ENCODE peak calls at places on chromosomes 11 and 22, in four cellular contexts. H, B, X and M are unnamed samples.

GRCh38 chr22:35191412-35191811 is 65.9 kb upstream of the HMGXB4 start:
- DNase-seq in H (no peak), B (no peak), X (no peak), M (no peak)

GRCh38 chr11:123678246-123678645 is 23.8 kb upstream of the SCN3B start:
- DNase-seq in H (no peak), B (no peak), X (no peak), M (no peak)

GRCh38 chr11:68904458-68904847 is 762 bp downstream of the IGHMBP2 start:
- DNase-seq in H (no peak), B (no peak), X (no peak), M (no peak)

GRCh38 chr11:111361874-111362273 is 17.2 kb downstream of the POU2AF1 start:
- DNase-seq in H (no peak), B (no peak), X (no peak), M (no peak)

GRCh38 chr11:119434531-119435330 is 11.8 kb upstream of the THY1 start:
- DNase-seq in H (no peak), B (no peak), X (no peak), M (no peak)

GRCh38 chr11:83956119-83956697 is 670.0 kb upstream of the CCDC90B start:
- DNase-seq in H (no peak), B (no peak), X (no peak), M (no peak)

GRCh38 chr11:47152126-47152952 is 24.3 kb downstream of the ARFGAP2 start:
- DNase-seq in H (no peak), B (no peak), X (no peak), M (no peak)

GRCh38 chr11:1481483-1481825 is 5.1 kb downstream of the MOB2 start:
- DNase-seq in H (no peak), B (no peak), X (no peak), M (no peak)

GRCh38 chr22:35761037-35761436 is 43.4 kb downstream of the APOL5 start:
- DNase-seq in H (no peak), B (no peak), X (no peak), M (no peak)

GRCh38 chr11:78790784-78791183 is 216.1 kb upstream of the NARS2 start:
- DNase-seq in H (no peak), B (no peak), X (no peak), M (no peak)

GRCh38 chr22:37284807-37285355 is 2.6 kb downstream of the CYTH4 start:
- DNase-seq in H (peak), B (peak), X (no peak), M (no peak)

GRCh38 chr11:69546735-69547370 is 65.4 kb downstream of the LINC01488 start:
- DNase-seq in H (no peak), B (no peak), X (no peak), M (peak)

GRCh38 chr22:45928726-45929359 is 48.1 kb downstream of the WNT7B start:
- DNase-seq in H (no peak), B (no peak), X (no peak), M (no peak)

GRCh38 chr11:42631223-42631843 is 680.5 kb upstream of the API5 start:
- DNase-seq in H (no peak), B (no peak), X (no peak), M (no peak)

GRCh38 chr11:112166561-112166960 is 611 bp upstream of the TEX12 start:
- DNase-seq in H (no peak), B (no peak), X (no peak), M (no peak)

GRCh38 chr22:21451545-21452520 is 15.4 kb upstream of the TMEM191C start:
- DNase-seq in H (no peak), B (peak), X (no peak), M (peak)

DNA sequence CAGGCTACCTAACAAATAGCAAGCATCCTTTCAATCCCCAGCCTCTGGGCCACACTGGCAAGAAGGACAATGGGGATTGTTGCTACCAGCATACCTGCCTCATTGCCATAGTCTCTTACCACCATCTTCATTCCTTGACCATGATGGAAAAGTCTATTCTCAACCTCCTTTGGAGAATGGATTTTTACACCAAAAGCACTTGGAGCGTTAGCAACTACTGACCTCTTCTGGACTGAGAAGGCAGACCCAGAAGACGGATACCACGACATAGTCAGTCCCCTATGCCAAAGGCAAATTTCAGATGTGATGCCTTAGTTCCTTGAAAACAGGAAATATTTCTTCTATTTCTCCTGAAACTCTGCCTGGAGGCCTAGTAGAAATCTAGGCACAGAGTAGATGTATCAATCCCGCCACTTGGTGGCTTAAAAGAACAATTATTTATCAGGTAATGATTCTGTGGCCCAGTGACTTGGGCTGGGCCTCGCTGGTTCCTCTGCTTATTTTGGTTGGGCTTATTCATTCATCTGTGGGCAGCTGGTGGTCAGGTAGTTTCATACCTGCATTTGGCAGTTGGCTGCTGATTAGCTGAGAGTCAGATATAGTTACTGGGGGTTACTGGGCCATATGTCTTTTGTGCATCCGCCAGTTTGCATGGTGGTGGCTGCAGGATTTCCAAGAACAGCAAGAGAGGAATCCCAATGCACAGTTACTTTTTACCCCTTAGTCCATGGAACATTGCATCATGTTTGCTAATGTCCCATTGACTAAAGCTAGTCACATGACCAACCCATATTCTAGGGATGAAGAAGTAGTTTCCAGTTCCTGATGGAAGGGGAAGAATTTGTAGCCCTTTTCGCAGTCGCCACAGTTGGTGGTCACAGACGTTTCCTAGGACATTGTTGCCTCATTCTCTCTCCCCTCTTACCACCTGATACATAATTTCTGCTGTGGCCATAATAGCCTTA is 75.2 kb downstream of the DHCR7 start:
- DNase-seq in H (no peak), B (no peak), X (peak), M (no peak)
- TF ChIP-seq CTCF in H (no peak), B (peak), X (peak), M (peak)

GRCh38 chr11:15923169-15923568 is 433.2 kb downstream of the SOX6 start:
- DNase-seq in H (no peak), B (no peak), X (no peak), M (no peak)
- TF ChIP-seq CTCF in H (no peak), B (no peak), X (no peak), M (no peak)

DNA sequence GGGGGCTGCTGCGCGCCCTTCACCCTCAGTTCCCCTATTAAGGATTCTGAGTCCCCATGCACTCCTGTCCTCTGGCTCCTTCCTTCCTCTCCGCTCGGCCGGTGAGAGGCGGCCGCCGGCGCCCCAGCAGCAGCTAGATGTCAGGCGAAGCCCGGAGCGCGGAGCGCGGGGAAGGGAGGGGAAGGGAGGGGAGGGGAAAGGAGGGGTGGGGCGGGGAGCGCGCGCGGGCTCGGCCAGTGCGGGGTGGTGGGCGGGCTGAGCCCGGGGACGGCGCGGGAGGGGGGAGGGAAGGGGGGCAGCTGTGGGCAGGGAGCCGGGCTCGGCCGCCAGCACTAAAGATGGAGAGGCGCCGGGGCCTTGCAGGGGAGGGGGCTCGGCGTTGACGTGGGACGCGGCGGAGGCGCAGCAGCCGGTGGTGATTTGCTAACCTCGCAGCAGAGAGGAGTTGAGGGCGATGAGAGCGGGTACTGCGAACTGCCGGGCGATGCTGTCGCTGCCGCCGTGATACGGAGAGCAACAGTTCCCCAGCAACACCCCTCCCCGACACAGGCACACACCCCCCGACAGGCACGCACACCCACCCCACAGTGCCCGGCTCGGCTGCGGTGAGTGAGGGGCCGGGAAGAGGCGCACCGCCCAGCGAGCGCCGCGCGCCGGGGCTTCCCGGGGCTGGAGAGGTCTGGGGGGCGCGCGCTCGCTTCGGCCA is at the start of gene ZBTB16:
- DNase-seq in H (peak), B (peak), X (no peak), M (peak)
- TF ChIP-seq CTCF in H (no peak), B (peak), X (no peak), M (peak)

DNA sequence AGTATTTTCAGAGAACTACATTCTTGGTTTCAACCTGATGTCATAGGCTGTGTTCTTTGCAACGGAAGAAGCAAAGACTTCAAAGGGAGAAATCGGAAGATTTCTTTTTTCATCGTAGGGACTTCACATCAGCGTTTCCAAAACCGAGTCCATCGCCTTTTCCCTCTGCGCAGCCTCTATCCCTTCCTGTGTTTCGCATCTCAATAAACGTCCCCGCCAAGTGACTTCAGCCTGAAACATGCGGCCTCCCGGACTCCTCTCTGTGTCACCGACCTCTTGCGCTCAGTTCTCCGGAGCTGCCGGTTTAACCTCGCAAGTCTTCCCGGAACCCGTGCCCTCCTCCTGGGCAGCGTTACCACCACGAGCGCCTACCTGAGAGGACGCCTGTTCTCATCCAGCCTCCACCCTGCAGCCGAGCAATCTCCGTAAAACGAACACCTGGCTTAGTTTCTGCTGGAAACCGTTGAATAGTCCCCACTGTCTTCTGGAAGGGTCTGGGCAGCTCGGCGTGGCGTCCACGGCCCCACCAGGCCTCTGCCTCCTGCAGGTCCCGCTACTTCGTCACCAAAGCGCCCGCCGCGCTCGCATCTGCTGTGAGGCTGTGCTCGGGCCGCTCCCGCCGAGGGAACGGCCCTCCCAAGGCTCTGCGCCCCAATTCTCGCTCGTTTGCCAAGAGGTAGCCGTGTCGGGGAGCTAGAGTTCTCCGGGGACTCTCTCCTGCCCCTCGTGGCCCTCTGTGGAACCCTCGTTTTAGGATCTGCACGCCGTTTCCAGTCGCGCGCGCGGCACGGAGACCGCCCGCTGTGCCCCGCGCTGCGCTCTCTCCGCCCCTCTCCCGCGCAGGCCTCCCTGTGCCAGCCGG is at the start of gene GLB1L3:
- DNase-seq in H (no peak), B (no peak), X (no peak), M (no peak)
- TF ChIP-seq CTCF in H (peak), B (peak), X (peak), M (peak)

GRCh38 chr11:6618117-6619020 is 853 bp downstream of the TPP1 start:
- DNase-seq in H (peak), B (no peak), X (peak), M (no peak)
- TF ChIP-seq CTCF in H (no peak), B (no peak), X (peak), M (peak)

DNA sequence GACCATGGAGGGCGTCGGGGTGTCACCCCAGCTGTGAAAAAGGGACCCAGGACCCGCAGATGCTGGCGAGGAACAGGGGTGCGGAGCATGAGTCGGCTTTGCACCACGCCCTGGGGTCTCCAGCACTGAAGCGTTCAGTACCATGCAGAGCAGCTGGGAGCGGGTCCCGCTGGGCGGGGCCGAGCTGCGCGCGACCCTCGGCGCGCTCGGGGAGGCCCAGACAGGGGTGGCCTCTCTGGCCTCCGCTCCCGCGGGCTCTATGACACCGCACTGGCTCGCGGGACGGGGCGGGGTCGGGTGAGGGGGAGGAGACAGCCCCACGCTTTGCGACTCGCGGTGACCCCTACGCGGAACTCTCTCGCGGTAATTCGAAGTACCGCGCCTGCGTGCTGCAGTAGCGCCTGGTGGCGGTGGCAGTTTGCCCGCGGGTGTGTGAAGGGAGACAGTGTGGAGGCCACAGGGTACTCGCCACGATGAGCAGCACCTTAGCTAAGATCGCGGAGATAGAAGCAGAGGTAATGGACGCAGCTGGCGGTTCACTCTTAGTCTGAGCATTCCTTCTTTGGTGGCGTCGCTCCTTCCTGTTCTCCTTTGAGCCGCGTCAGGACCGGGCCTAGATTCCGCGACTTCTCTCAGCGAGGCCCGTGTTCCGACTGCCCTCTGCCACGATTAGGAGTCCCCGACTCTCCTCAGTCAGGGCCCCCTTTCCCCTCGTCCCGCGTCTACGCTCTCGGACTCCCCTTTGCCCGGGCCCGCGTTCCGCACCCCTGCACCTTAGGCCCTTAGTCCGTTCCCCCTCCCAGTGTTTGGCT is at the start of gene DRG1:
- DNase-seq in H (peak), B (peak), X (peak), M (peak)
- TF ChIP-seq CTCF in H (no peak), B (no peak), X (no peak), M (no peak)